ENCODE peak calls at places on chromosomes 16 and 17, in ten cellular contexts. B is GM04503; D is cardiac fibroblast; G is psoas muscle; N is stimulated activated CD8-positive, alpha-beta memory T cell treated with anti-CD3 and anti-CD28 coated beads, Interleukin-4, amount 100 ng/mL, for 24 hours; A is skeletal muscle cell; C is stimulated activated CD4-positive, alpha-beta T cell treated with anti-CD3 and anti-CD28 coated beads, Interleukin-12 subunit alpha, Interleukin-12 subunit beta, amount 100 ng/mL, for 24 hours; Y is NCI-H460; P is amygdala; Q is nephron progenitor cell. F is an unnamed sample.

GRCh38 chr17:75315541-75316243 is 26.5 kb upstream of the SLC25A19 start:
- DNase-seq in Q (no peak), A (no peak), P (no peak), G (peak; percentile 22), Y (no peak), D (no peak), C (no peak), N (no peak), B (no peak), F (no peak)

GRCh38 chr16:11901091-11901490 is 14.7 kb downstream of the GSPT1 start:
- DNase-seq in P (no peak), Q (no peak), G (no peak), N (no peak), A (no peak), D (no peak), C (no peak), B (no peak), Y (no peak), F (no peak)

GRCh38 chr17:64306850-64307463 is 43.9 kb upstream of the TEX2 start:
- DNase-seq in P (no peak), C (peak; percentile 33), N (peak; percentile 45), D (peak; percentile 91), Y (peak; percentile 64), G (peak; percentile 61), A (peak; percentile 19), Q (peak; percentile 65), B (no peak), F (peak; percentile 66)

GRCh38 chr16:24689128-24689527 is 40.3 kb upstream of the TNRC6A start:
- DNase-seq in Y (peak; percentile 59), Q (peak; percentile 31), A (no peak), G (peak; percentile 19), P (no peak), B (peak; percentile 26), N (no peak), C (no peak), D (peak; percentile 74), F (peak; percentile 52)

GRCh38 chr17:38925263-38925995 is at the start of gene LASP1NB:
- DNase-seq in A (no peak), N (peak; percentile 38), Y (no peak), D (peak; percentile 70), C (no peak), G (peak; percentile 35), Q (peak; percentile 65), P (peak; percentile 77), B (no peak), F (no peak)

GRCh38 chr16:5041604-5042133 is 7.9 kb upstream of the NAGPA start:
- DNase-seq in Q (no peak), C (no peak), D (no peak), A (peak; percentile 18), P (no peak), B (peak; percentile 22), N (no peak), Y (no peak), G (no peak), F (no peak)

GRCh38 chr17:61349350-61349749 is 50.3 kb upstream of the TBX2 start:
- DNase-seq in Y (no peak), Q (no peak), D (no peak), G (no peak), B (no peak), P (no peak), C (no peak), A (no peak), N (no peak), F (peak; percentile 25)

GRCh38 chr16:29662729-29663019 is 373 bp upstream of the SPN start:
- DNase-seq in Y (no peak), P (no peak), D (no peak), C (no peak), A (no peak), Q (no peak), G (no peak), B (no peak), N (no peak), F (no peak)

GRCh38 chr17:5706835-5707234 is 122.5 kb upstream of the NLRP1 start:
- DNase-seq in Y (peak; percentile 5), Q (peak; percentile 79), G (peak; percentile 59), D (peak; percentile 63), B (no peak), C (peak; percentile 17), P (peak; percentile 50), A (peak; percentile 12), N (peak; percentile 45), F (peak; percentile 79)

GRCh38 chr17:2693561-2694380 is 17.8 kb downstream of the CLUH start:
- DNase-seq in Q (no peak), N (no peak), A (no peak), B (no peak), D (no peak), Y (no peak), C (no peak), G (no peak), P (no peak), F (no peak)

GRCh38 chr16:85372627-85373372 is 240.3 kb upstream of the GSE1 start:
- DNase-seq in P (no peak), C (no peak), Q (no peak), N (peak; percentile 20), A (no peak), G (peak; percentile 70), D (peak; percentile 63), B (peak; percentile 61), Y (no peak), F (no peak)

GRCh38 chr16:56872863-56873391 is 7.9 kb downstream of the SLC12A3 start:
- DNase-seq in N (no peak), Q (no peak), G (no peak), Y (no peak), C (no peak), D (no peak), B (no peak), A (no peak), P (no peak), F (no peak)

GRCh38 chr17:10777131-10777805 is 26.6 kb downstream of the TMEM238L start:
- DNase-seq in D (no peak), C (no peak), N (no peak), G (no peak), Q (no peak), B (no peak), A (no peak), P (no peak), Y (no peak), F (no peak)

GRCh38 chr16:90061437-90061836 is 15.7 kb downstream of the PRDM7 start:
- DNase-seq in P (no peak), D (no peak), G (no peak), N (no peak), Q (no peak), B (no peak), Y (no peak), C (no peak), A (no peak), F (no peak)

GRCh38 chr16:71995038-71995437 is 5.2 kb downstream of the PKD1L3 start:
- DNase-seq in A (no peak), Q (no peak), B (no peak), C (no peak), P (no peak), D (no peak), Y (no peak), N (no peak), G (no peak), F (no peak)

GRCh38 chr17:67278363-67278762 is 33.4 kb upstream of the HELZ start:
- DNase-seq in P (no peak), B (no peak), N (no peak), G (no peak), A (no peak), Q (no peak), Y (no peak), C (no peak), D (no peak), F (no peak)

F was measured in endothelial cell.